ENCODE peak calls at places on chromosomes 6 and 20, in six cellular contexts. C, Z, U, F, T and N are unnamed samples.

GRCh38 chr20:52105573-52106422 is 85.8 kb downstream of the ZFP64 start:
- DNase-seq in Z (peak), F (peak), U (no peak), T (no peak), C (peak), N (no peak)

GRCh38 chr6:32980488-32981038 is 12.2 kb downstream of the BRD2 start:
- DNase-seq in F (peak), T (no peak), U (no peak), C (no peak), Z (no peak), N (no peak)

GRCh38 chr20:46367967-46368901 is 38.2 kb downstream of the ELMO2 start:
- DNase-seq in Z (no peak), F (no peak), U (no peak), T (no peak), C (no peak), N (no peak)

GRCh38 chr20:17570347-17571152 is 675 bp downstream of the DSTN start:
- DNase-seq in T (peak), C (peak), F (peak), Z (peak), U (peak), N (peak)

GRCh38 chr6:108874470-108875160 is 26.4 kb downstream of the ARMC2 start:
- DNase-seq in T (no peak), C (peak), Z (no peak), U (peak), F (peak), N (no peak)

GRCh38 chr20:56400001-56400640 is 7.7 kb downstream of the CSTF1 start:
- DNase-seq in Z (no peak), F (peak), C (peak), U (peak), T (no peak), N (no peak)

GRCh38 chr20:17558154-17558940 is 11.5 kb upstream of the DSTN start:
- DNase-seq in U (no peak), T (no peak), F (peak), C (peak), Z (no peak), N (no peak)

GRCh38 chr6:170026272-170027110 is 264.4 kb downstream of the DLL1 start:
- DNase-seq in U (no peak), F (no peak), T (no peak), C (no peak), Z (peak), N (peak)

GRCh38 chr20:64101731-64102621 is 5.4 kb downstream of the NPBWR2 start:
- DNase-seq in F (peak), C (no peak), U (peak), T (peak), Z (no peak), N (no peak)

GRCh38 chr6:90295854-90296345 is 743 bp downstream of the BACH2 start:
- DNase-seq in T (peak), C (peak), Z (peak), F (peak), U (peak), N (peak)

GRCh38 chr6:90297124-90297865 is 652 bp upstream of the BACH2 start:
- DNase-seq in Z (no peak), T (no peak), U (no peak), F (no peak), C (no peak), N (no peak)

GRCh38 chr6:90296346-90297123 is at the start of gene BACH2:
- DNase-seq in F (peak), C (peak), T (peak), U (peak), Z (peak), N (peak)

GRCh38 chr6:90298459-90299053 is 1.9 kb upstream of the BACH2 start:
- DNase-seq in C (no peak), F (no peak), T (no peak), U (no peak), Z (no peak), N (no peak)

GRCh38 chr6:90297866-90298381 is 1.3 kb upstream of the BACH2 start:
- DNase-seq in T (no peak), F (no peak), C (no peak), Z (no peak), U (no peak), N (no peak)
- H3K27ac ChIP-seq in T (peak), F (no peak), C (no peak), Z (peak), U (no peak), N (peak)

DNA sequence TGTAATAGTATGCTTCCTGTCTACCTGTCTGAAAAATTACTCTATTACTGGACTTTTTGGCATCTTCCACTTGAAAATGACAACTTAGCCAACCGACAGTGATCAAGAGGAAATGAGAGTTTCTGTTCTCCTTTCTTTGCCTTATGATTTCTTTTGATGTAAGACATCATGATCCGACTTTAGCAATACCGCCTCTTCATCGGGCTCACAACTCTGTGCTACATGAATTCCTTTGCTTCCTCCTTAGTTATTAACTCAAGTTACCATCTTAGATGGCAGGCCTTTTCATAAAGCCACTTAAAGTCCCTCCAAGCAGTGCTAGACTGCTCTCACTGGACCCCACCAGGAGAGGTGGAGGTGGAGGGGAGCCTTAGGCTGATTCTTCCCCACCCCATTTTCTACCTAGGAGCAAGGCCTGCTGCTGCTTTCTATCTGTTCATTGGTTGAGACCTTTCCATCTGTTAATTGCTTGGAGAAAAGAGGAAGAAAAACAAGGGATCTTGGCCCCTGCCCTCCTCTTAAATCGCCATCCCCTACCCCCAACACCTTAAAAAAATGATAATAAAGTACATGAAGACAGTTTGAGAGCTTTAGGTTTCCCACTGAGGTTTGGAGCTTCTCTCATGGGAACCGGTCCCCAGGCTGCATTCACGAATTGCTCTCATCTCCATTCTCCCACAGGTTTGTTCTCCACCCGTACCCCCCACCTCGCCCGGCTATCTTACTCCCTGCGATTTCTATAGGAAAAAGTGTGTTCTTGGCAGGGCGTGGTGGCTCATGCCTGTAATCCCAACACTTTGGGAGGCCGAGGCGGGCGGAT is 21.6 kb upstream of the MCM3 start:
- DNase-seq in C (no peak), T (no peak), U (no peak), Z (no peak), F (no peak), N (no peak)
- H3K27ac ChIP-seq in C (no peak), T (no peak), U (peak), Z (peak), F (no peak), N (peak)

GRCh38 chr6:135265278-135265677 is 84.2 kb downstream of the MYB start:
- DNase-seq in C (no peak), F (no peak), U (no peak), T (no peak), Z (no peak), N (no peak)
- H3K27ac ChIP-seq in C (no peak), F (no peak), U (no peak), T (no peak), Z (no peak), N (no peak)

GRCh38 chr6:140561701-140562100 is 1187.3 kb upstream of the CITED2 start:
- DNase-seq in C (no peak), Z (no peak), F (no peak), T (no peak), U (no peak), N (no peak)
- H3K27ac ChIP-seq in C (no peak), Z (no peak), F (no peak), T (no peak), U (no peak), N (no peak)

GRCh38 chr6:44456966-44457292 is 69.4 kb downstream of the CDC5L start:
- DNase-seq in T (no peak), C (no peak), Z (no peak), F (no peak), U (no peak), N (no peak)
- H3K27ac ChIP-seq in T (no peak), C (no peak), Z (no peak), F (peak), U (no peak), N (no peak)

DNA sequence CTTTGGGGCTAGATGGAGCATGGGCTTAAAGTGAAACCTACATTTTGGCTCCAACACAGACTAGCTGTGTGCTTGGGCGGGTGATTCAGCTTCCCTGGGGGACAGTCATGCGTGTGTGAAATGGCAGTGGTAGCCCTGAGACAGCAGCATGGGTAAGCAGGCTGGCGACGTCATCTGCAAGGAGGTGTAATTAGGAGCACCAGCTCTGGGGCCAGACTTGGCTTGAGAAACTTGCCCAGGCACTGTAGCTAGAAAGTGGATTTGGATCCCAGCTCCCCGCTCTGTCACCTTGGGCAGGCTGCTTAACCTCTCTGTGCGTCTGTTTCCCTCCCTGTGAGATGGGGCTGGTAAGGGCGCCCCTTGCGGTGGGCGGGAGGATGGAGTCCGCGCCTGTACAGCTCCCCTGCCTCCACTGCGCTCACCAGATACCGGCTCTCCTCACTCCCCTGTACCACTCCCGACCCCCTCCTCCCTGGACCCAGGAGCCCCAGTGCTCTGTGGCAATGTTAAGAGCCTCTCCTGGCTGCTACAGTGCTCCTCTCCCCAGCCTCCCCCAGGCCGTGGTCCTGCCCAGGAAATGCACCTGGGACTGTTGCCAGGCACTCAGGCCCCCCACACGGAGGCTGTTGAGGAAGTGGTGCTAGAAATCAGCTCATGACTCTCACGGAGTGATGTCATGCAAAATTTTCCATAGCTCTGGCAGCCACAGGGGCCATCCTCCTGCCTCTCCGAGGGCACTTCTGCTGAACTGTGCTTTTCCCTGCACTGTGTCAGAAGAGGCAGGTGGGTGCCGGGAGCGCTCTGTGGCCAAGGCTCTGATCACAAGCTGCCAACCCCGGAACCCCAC is 44.6 kb downstream of the SYNJ2 start:
- DNase-seq in T (peak), F (peak), Z (peak), C (peak), U (peak), N (peak)
- H3K27ac ChIP-seq in T (peak), F (peak), Z (peak), C (peak), U (peak), N (peak)

DNA sequence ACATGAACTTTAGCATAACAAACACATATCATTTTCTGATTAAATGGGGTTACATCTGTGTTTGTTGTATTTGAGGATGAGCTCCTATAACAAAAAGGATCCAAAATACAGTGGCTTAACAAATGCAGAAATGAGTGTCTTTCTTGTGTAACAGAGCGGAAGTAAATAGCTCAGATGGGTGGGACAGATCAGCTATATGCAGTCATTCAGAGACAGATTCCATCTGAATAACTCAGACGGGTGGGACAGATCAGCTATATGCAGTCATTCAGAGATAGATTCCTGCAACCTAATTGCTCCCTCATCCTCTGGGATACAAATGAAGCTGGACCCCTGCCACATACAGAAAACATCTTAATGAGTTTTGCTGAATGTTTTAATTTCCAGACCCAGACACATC is 332.3 kb downstream of the BCKDHB start:
- DNase-seq in F (peak), T (no peak), Z (no peak), U (no peak), C (peak), N (no peak)
- H3K27ac ChIP-seq in F (peak), T (no peak), Z (no peak), U (no peak), C (peak), N (no peak)